ENCODE peak calls at places on chromosome 5, in seven cellular contexts. One of them, this sample, is unnamed.

GRCh38 chr5:150443242-150444075 is 6.1 kb downstream of the RPS14 start:
- DNase-seq in H9: no peak
- DNase-seq in PC-9: no peak
- DNase-seq in H1: no peak
- DNase-seq in mammary epithelial cell: no peak
- DNase-seq in astrocyte: no peak
- DNase-seq in neuronal stem cell: no peak
- DNase-seq in this sample: no peak

GRCh38 chr5:169006878-169007790 is 293.8 kb downstream of the SLIT3 start:
- DNase-seq in H9: no peak
- DNase-seq in PC-9: no peak
- DNase-seq in H1: no peak
- DNase-seq in mammary epithelial cell: peak; percentile 91
- DNase-seq in astrocyte: peak; percentile 74
- DNase-seq in neuronal stem cell: no peak
- DNase-seq in this sample: no peak

GRCh38 chr5:39674209-39675082 is 249.7 kb upstream of the DAB2 start:
- DNase-seq in H9: no peak
- DNase-seq in PC-9: no peak
- DNase-seq in H1: no peak
- DNase-seq in mammary epithelial cell: no peak
- DNase-seq in astrocyte: no peak
- DNase-seq in neuronal stem cell: no peak
- DNase-seq in this sample: no peak

GRCh38 chr5:139709587-139710369 is 61.6 kb downstream of the CXXC5 start:
- DNase-seq in H9: peak; percentile 86
- DNase-seq in PC-9: no peak
- DNase-seq in H1: peak; percentile 90
- DNase-seq in mammary epithelial cell: no peak
- DNase-seq in astrocyte: no peak
- DNase-seq in neuronal stem cell: peak; percentile 61
- DNase-seq in this sample: peak; percentile 51

GRCh38 chr5:1312206-1312605 is 17.3 kb upstream of the TERT start:
- DNase-seq in H9: no peak
- DNase-seq in PC-9: no peak
- DNase-seq in H1: no peak
- DNase-seq in mammary epithelial cell: no peak
- DNase-seq in astrocyte: no peak
- DNase-seq in neuronal stem cell: no peak
- DNase-seq in this sample: peak; percentile 46

GRCh38 chr5:52786937-52787599 is 648 bp upstream of the ITGA1 start:
- DNase-seq in H9: peak; percentile 50
- DNase-seq in PC-9: peak; percentile 41
- DNase-seq in H1: no peak
- DNase-seq in mammary epithelial cell: peak; percentile 65
- DNase-seq in astrocyte: no peak
- DNase-seq in neuronal stem cell: no peak
- DNase-seq in this sample: peak; percentile 23

GRCh38 chr5:110106750-110107149 is 417.0 kb downstream of the MAN2A1 start:
- DNase-seq in H9: no peak
- DNase-seq in PC-9: no peak
- DNase-seq in H1: no peak
- DNase-seq in mammary epithelial cell: no peak
- DNase-seq in astrocyte: no peak
- DNase-seq in neuronal stem cell: no peak
- DNase-seq in this sample: no peak

GRCh38 chr5:168951341-168951740 is 349.6 kb downstream of the SLIT3 start:
- DNase-seq in H9: no peak
- DNase-seq in PC-9: no peak
- DNase-seq in H1: no peak
- DNase-seq in mammary epithelial cell: no peak
- DNase-seq in astrocyte: no peak
- DNase-seq in neuronal stem cell: no peak
- DNase-seq in this sample: no peak

GRCh38 chr5:126062471-126062870 is 360.7 kb upstream of the GRAMD2B start:
- DNase-seq in H9: no peak
- DNase-seq in PC-9: no peak
- DNase-seq in H1: no peak
- DNase-seq in mammary epithelial cell: no peak
- DNase-seq in astrocyte: no peak
- DNase-seq in neuronal stem cell: no peak
- DNase-seq in this sample: no peak

GRCh38 chr5:172726966-172727365 is 44.0 kb downstream of the DUSP1 start:
- DNase-seq in H9: no peak
- DNase-seq in PC-9: no peak
- DNase-seq in H1: no peak
- DNase-seq in mammary epithelial cell: no peak
- DNase-seq in astrocyte: no peak
- DNase-seq in neuronal stem cell: no peak
- DNase-seq in this sample: no peak

GRCh38 chr5:179975713-179976030 is 68.0 kb upstream of the TBC1D9B start:
- DNase-seq in H9: no peak
- DNase-seq in PC-9: no peak
- DNase-seq in H1: no peak
- DNase-seq in mammary epithelial cell: no peak
- DNase-seq in astrocyte: no peak
- DNase-seq in neuronal stem cell: no peak
- DNase-seq in this sample: no peak
- H2AFZ ChIP-seq in H9: no peak overlapping the region
- H2AFZ ChIP-seq in PC-9: no peak overlapping the region
- H2AFZ ChIP-seq in H1: no peak overlapping the region
- H2AFZ ChIP-seq in mammary epithelial cell: no peak overlapping the region
- H2AFZ ChIP-seq in astrocyte: no peak overlapping the region
- H2AFZ ChIP-seq in neuronal stem cell: no peak overlapping the region
- H2AFZ ChIP-seq in this sample: peak overlapping the region; percentile 65

GRCh38 chr5:154237376-154237743 is 46.8 kb downstream of the GALNT10 start:
- DNase-seq in H9: no peak
- DNase-seq in PC-9: no peak
- DNase-seq in H1: no peak
- DNase-seq in mammary epithelial cell: no peak
- DNase-seq in astrocyte: no peak
- DNase-seq in neuronal stem cell: no peak
- DNase-seq in this sample: no peak
- H2AFZ ChIP-seq in H9: no peak overlapping the region
- H2AFZ ChIP-seq in PC-9: no peak overlapping the region
- H2AFZ ChIP-seq in H1: no peak overlapping the region
- H2AFZ ChIP-seq in mammary epithelial cell: no peak overlapping the region
- H2AFZ ChIP-seq in astrocyte: no peak overlapping the region
- H2AFZ ChIP-seq in neuronal stem cell: no peak overlapping the region
- H2AFZ ChIP-seq in this sample: no peak overlapping the region

GRCh38 chr5:61263072-61263471 is 69.0 kb upstream of the ZSWIM6 start:
- DNase-seq in H9: no peak
- DNase-seq in PC-9: no peak
- DNase-seq in H1: no peak
- DNase-seq in mammary epithelial cell: no peak
- DNase-seq in astrocyte: no peak
- DNase-seq in neuronal stem cell: no peak
- DNase-seq in this sample: no peak

GRCh38 chr5:61263561-61264272 is 68.3 kb upstream of the ZSWIM6 start:
- DNase-seq in H9: no peak
- DNase-seq in PC-9: no peak
- DNase-seq in H1: no peak
- DNase-seq in mammary epithelial cell: no peak
- DNase-seq in astrocyte: no peak
- DNase-seq in neuronal stem cell: no peak
- DNase-seq in this sample: no peak

GRCh38 chr5:61262080-61262479 is 70.0 kb upstream of the ZSWIM6 start:
- DNase-seq in H9: no peak
- DNase-seq in PC-9: no peak
- DNase-seq in H1: no peak
- DNase-seq in mammary epithelial cell: no peak
- DNase-seq in astrocyte: no peak
- DNase-seq in neuronal stem cell: no peak
- DNase-seq in this sample: no peak

GRCh38 chr5:61264273-61264661 is 67.8 kb upstream of the ZSWIM6 start:
- DNase-seq in H9: no peak
- DNase-seq in PC-9: no peak
- DNase-seq in H1: no peak
- DNase-seq in mammary epithelial cell: no peak
- DNase-seq in astrocyte: no peak
- DNase-seq in neuronal stem cell: no peak
- DNase-seq in this sample: no peak
- H2AFZ ChIP-seq in H9: no peak overlapping the region
- H2AFZ ChIP-seq in PC-9: no peak overlapping the region
- H2AFZ ChIP-seq in H1: no peak overlapping the region
- H2AFZ ChIP-seq in mammary epithelial cell: no peak overlapping the region
- H2AFZ ChIP-seq in astrocyte: no peak overlapping the region
- H2AFZ ChIP-seq in neuronal stem cell: peak overlapping the region; percentile 7
- H2AFZ ChIP-seq in this sample: no peak overlapping the region

DNA sequence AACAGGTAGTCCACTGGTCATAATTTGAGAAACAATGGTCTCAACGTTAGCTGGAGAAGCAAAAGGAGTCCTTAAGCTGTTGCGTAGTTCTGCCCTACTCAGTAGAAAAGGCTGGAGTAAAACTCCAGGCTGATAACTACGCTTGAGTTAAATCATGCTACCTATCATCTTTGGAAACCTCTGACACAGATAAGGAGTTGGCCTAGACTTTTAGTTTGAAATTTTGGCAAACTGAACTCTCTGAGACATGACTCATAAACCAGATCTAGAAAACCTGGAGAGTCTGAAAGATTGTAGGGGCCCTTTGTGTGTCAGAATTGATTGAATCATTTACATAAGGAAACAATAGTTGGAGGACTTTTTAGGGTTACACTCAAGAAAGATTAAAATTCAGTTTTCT is 26.3 kb downstream of the NMUR2 start:
- DNase-seq in H9: no peak
- DNase-seq in PC-9: no peak
- DNase-seq in H1: no peak
- DNase-seq in mammary epithelial cell: peak; percentile 27
- DNase-seq in astrocyte: no peak
- DNase-seq in neuronal stem cell: no peak
- DNase-seq in this sample: no peak
- H2AFZ ChIP-seq in H9: no peak overlapping the region
- H2AFZ ChIP-seq in PC-9: no peak overlapping the region
- H2AFZ ChIP-seq in H1: peak overlapping the region; percentile 74
- H2AFZ ChIP-seq in mammary epithelial cell: no peak overlapping the region
- H2AFZ ChIP-seq in astrocyte: no peak overlapping the region
- H2AFZ ChIP-seq in neuronal stem cell: no peak overlapping the region
- H2AFZ ChIP-seq in this sample: no peak overlapping the region

GRCh38 chr5:135265497-135266300 is 133.3 kb downstream of the MACROH2A1 start:
- DNase-seq in H9: no peak
- DNase-seq in PC-9: no peak
- DNase-seq in H1: no peak
- DNase-seq in mammary epithelial cell: no peak
- DNase-seq in astrocyte: no peak
- DNase-seq in neuronal stem cell: no peak
- DNase-seq in this sample: no peak
- H2AFZ ChIP-seq in H9: no peak overlapping the region
- H2AFZ ChIP-seq in PC-9: no peak overlapping the region
- H2AFZ ChIP-seq in H1: peak overlapping the region; percentile 34
- H2AFZ ChIP-seq in mammary epithelial cell: no peak overlapping the region
- H2AFZ ChIP-seq in astrocyte: peak overlapping the region; percentile 74
- H2AFZ ChIP-seq in neuronal stem cell: no peak overlapping the region
- H2AFZ ChIP-seq in this sample: no peak overlapping the region

DNA sequence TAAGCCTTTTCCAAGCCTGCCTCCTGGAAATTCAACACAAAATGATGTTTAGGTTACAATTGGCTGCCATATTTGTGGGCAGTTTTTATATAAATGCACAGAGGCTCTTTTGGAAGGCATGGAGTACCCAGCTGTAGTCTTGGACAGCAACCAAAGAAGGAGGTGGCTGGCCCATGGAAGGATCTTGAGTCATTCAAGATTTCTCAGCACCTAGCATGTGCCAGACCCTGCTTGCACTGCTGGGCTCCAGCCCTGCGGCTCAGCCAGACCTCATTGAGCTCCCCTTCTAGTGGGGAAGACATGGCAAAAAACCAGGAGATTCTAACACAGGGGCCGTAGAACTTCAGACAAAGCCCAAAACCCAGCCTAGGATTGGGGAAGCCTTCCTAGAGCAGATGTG is 22.1 kb downstream of the JADE2 start:
- DNase-seq in H9: no peak
- DNase-seq in PC-9: no peak
- DNase-seq in H1: no peak
- DNase-seq in mammary epithelial cell: peak; percentile 29
- DNase-seq in astrocyte: peak; percentile 78
- DNase-seq in neuronal stem cell: no peak
- DNase-seq in this sample: no peak
- H2AFZ ChIP-seq in H9: no peak overlapping the region
- H2AFZ ChIP-seq in PC-9: no peak overlapping the region
- H2AFZ ChIP-seq in H1: no peak overlapping the region
- H2AFZ ChIP-seq in mammary epithelial cell: no peak overlapping the region
- H2AFZ ChIP-seq in astrocyte: no peak overlapping the region
- H2AFZ ChIP-seq in neuronal stem cell: no peak overlapping the region
- H2AFZ ChIP-seq in this sample: no peak overlapping the region

GRCh38 chr5:100668511-100668910 is 133.3 kb downstream of the FAM174A start:
- DNase-seq in H9: no peak
- DNase-seq in PC-9: no peak
- DNase-seq in H1: no peak
- DNase-seq in mammary epithelial cell: peak; percentile 32
- DNase-seq in astrocyte: peak; percentile 53
- DNase-seq in neuronal stem cell: no peak
- DNase-seq in this sample: no peak
- H2AFZ ChIP-seq in H9: no peak overlapping the region
- H2AFZ ChIP-seq in PC-9: no peak overlapping the region
- H2AFZ ChIP-seq in H1: no peak overlapping the region
- H2AFZ ChIP-seq in mammary epithelial cell: no peak overlapping the region
- H2AFZ ChIP-seq in astrocyte: no peak overlapping the region
- H2AFZ ChIP-seq in neuronal stem cell: no peak overlapping the region
- H2AFZ ChIP-seq in this sample: no peak overlapping the region